ENCODE peak calls at places on chromosomes 13 and 19, in six cellular contexts. T is iris pigment epithelial cell, O is RWPE1, B is left cardiac atrium, N is ELR, A is substantia nigra. V is an unnamed sample.

GRCh38 chr19:45972081-45972943 is 1.4 kb downstream of the NOVA2 start:
- DNase-seq in T (no peak), O (no peak), B (no peak), N (no peak), A (no peak), V (peak)

GRCh38 chr19:4524808-4525562 is 6.7 kb upstream of the PLIN4 start:
- DNase-seq in T (peak), O (peak), B (peak), N (peak), A (peak), V (peak)

GRCh38 chr19:44657211-44657921 is 13.7 kb downstream of the PVR start:
- DNase-seq in T (peak), O (peak), B (peak), N (peak), A (no peak), V (peak)

GRCh38 chr19:12939908-12940533 is 1.6 kb downstream of the CALR start:
- DNase-seq in T (no peak), O (no peak), B (no peak), N (no peak), A (no peak), V (no peak)

GRCh38 chr13:31200636-31200970 is 828 bp downstream of the B3GLCT start:
- DNase-seq in T (peak), O (peak), B (peak), N (peak), A (peak), V (peak)

GRCh38 chr13:94968040-94968756 is 255.9 kb upstream of the SOX21 start:
- DNase-seq in T (no peak), O (no peak), B (no peak), N (peak), A (peak), V (peak)

GRCh38 chr13:52848455-52849190 is at the start of gene PCDH8:
- DNase-seq in T (no peak), O (no peak), B (no peak), N (no peak), A (peak), V (no peak)

GRCh38 chr19:51607920-51608562 is 22.2 kb downstream of the SIGLEC5 start:
- DNase-seq in T (peak), O (peak), B (peak), N (peak), A (peak), V (peak)

GRCh38 chr13:33284016-33284415 is 1.5 kb downstream of the STARD13 start:
- DNase-seq in T (peak), O (no peak), B (no peak), N (peak), A (no peak), V (peak)

GRCh38 chr19:1566392-1567115 is 1.6 kb downstream of the MEX3D start:
- DNase-seq in T (peak), O (peak), B (peak), N (peak), A (peak), V (peak)

GRCh38 chr19:13850910-13851753 is 25.8 kb upstream of the NANOS3 start:
- DNase-seq in T (peak), O (peak), B (peak), N (peak), A (peak), V (peak)

GRCh38 chr19:49894879-49895565 is 1.7 kb downstream of the IL4I1 start:
- DNase-seq in T (no peak), O (no peak), B (no peak), N (no peak), A (no peak), V (no peak)

GRCh38 chr19:3506384-3507340 is 551 bp downstream of the FZR1 start:
- DNase-seq in T (peak), O (no peak), B (peak), N (peak), A (peak), V (no peak)

GRCh38 chr19:54196514-54196913 is 4.1 kb upstream of the RPS9 start:
- DNase-seq in T (no peak), O (no peak), B (no peak), N (no peak), A (no peak), V (no peak)

GRCh38 chr19:22882797-22883196 is 50.7 kb downstream of the ZNF723 start:
- DNase-seq in T (peak), O (no peak), B (no peak), N (peak), A (no peak), V (peak)

GRCh38 chr19:47073574-47073973 is 25.1 kb upstream of the TMEM160 start:
- DNase-seq in T (no peak), O (no peak), B (no peak), N (no peak), A (no peak), V (no peak)

GRCh38 chr19:43078311-43078710 is 4.2 kb downstream of the PSG2 start:
- DNase-seq in T (peak), O (peak), B (no peak), N (peak), A (no peak), V (no peak)

GRCh38 chr19:55094456-55095259 is 19.0 kb downstream of the EPS8L1 start:
- DNase-seq in T (no peak), O (no peak), B (no peak), N (no peak), A (no peak), V (no peak)

GRCh38 chr13:64127856-64128255 is 2712.2 kb upstream of the PCDH20 start:
- DNase-seq in T (no peak), O (no peak), B (no peak), N (no peak), A (no peak), V (no peak)

GRCh38 chr19:17248011-17248776 is 2.5 kb upstream of the NR2F6 start:
- DNase-seq in T (no peak), O (peak), B (no peak), N (no peak), A (no peak), V (no peak)

GRCh38 chr19:35216833-35217707 is 11.5 kb downstream of the FAM187B start:
- DNase-seq in T (no peak), O (no peak), B (no peak), N (no peak), A (no peak), V (no peak)

GRCh38 chr19:4844348-4845179 is 13.1 kb upstream of the TICAM1 start:
- DNase-seq in T (no peak), O (no peak), B (no peak), N (no peak), A (no peak), V (peak)

GRCh38 chr13:78598933-78599332 is 4.4 kb downstream of the POU4F1 start:
- DNase-seq in T (no peak), O (no peak), B (no peak), N (no peak), A (no peak), V (no peak)

GRCh38 chr19:11597202-11598102 is at the start of gene ZNF627:
- DNase-seq in T (peak), O (peak), B (peak), N (peak), A (peak), V (peak)

GRCh38 chr19:42095814-42096230 is 19.9 kb downstream of the ZNF574 start:
- DNase-seq in T (no peak), O (no peak), B (no peak), N (no peak), A (no peak), V (no peak)

GRCh38 chr13:50731400-50731799 is 112.1 kb downstream of the DLEU7 start:
- DNase-seq in T (peak), O (peak), B (no peak), N (no peak), A (no peak), V (peak)

GRCh38 chr19:38082256-38083118 is 141.5 kb downstream of the DPF1 start:
- DNase-seq in T (no peak), O (no peak), B (no peak), N (no peak), A (no peak), V (no peak)

GRCh38 chr19:14116918-14117578 is 514 bp downstream of the PRKACA start:
- DNase-seq in T (no peak), O (no peak), B (peak), N (no peak), A (no peak), V (no peak)

GRCh38 chr19:8915997-8916396 is 83.8 kb downstream of the MBD3L1 start:
- DNase-seq in T (no peak), O (no peak), B (no peak), N (no peak), A (no peak), V (no peak)

GRCh38 chr19:3710265-3710812 is 2.2 kb downstream of the TJP3 start:
- DNase-seq in T (peak), O (peak), B (peak), N (no peak), A (peak), V (peak)

GRCh38 chr13:42066542-42066941 is 18.1 kb downstream of the DGKH start:
- DNase-seq in T (peak), O (no peak), B (no peak), N (peak), A (no peak), V (peak)

GRCh38 chr19:40411958-40412499 is 1.1 kb downstream of the PRX start:
- DNase-seq in T (no peak), O (no peak), B (no peak), N (no peak), A (no peak), V (no peak)

GRCh38 chr19:36115453-36116343 is at the start of gene TBCB:
- DNase-seq in T (peak), O (peak), B (peak), N (peak), A (no peak), V (no peak)

GRCh38 chr19:45251452-45252354 is 632 bp downstream of the MARK4 start:
- DNase-seq in T (no peak), O (peak), B (no peak), N (peak), A (no peak), V (peak)

V was measured in fibroblast of lung.